ENCODE peak calls at places on chromosomes 7 and 10, in eight cellular contexts. One of them, this sample, is unnamed.

GRCh38 chr10:28331821-28332220 is 29.0 kb upstream of the MPP7 start:
- DNase-seq in NCI-H1417 treated with DMSO at 0.1 percent for 48 hours: no peak
- DNase-seq in NCI-H1105 treated with DMSO at 0.1 percent for 48 hours: no peak
- DNase-seq in fibroblast of mammary gland: peak
- DNase-seq in GM20000: no peak
- DNase-seq in stimulated activated CD4-positive, alpha-beta T cell treated with anti-CD3 and anti-CD28 coated beads, TNF-alpha, amount 100 ng/mL, for 1 hour: no peak
- DNase-seq in cardiac muscle cell: no peak
- DNase-seq in activated CD4-positive, alpha-beta memory T cell treated with anti-CD3 and anti-CD28 coated beads for 36 hours: no peak
- DNase-seq in this sample: peak

GRCh38 chr7:152054377-152055230 is 29.1 kb downstream of the GALNT11 start:
- DNase-seq in GM20000: no peak
- DNase-seq in NCI-H1105 treated with DMSO at 0.1 percent for 48 hours: no peak
- DNase-seq in cardiac muscle cell: peak
- DNase-seq in NCI-H1417 treated with DMSO at 0.1 percent for 48 hours: no peak
- DNase-seq in fibroblast of mammary gland: peak
- DNase-seq in stimulated activated CD4-positive, alpha-beta T cell treated with anti-CD3 and anti-CD28 coated beads, TNF-alpha, amount 100 ng/mL, for 1 hour: no peak
- DNase-seq in activated CD4-positive, alpha-beta memory T cell treated with anti-CD3 and anti-CD28 coated beads for 36 hours: no peak
- DNase-seq in this sample: no peak

GRCh38 chr10:24269476-24269875 is 60.5 kb downstream of the KIAA1217 start:
- DNase-seq in GM20000: no peak
- DNase-seq in NCI-H1417 treated with DMSO at 0.1 percent for 48 hours: no peak
- DNase-seq in activated CD4-positive, alpha-beta memory T cell treated with anti-CD3 and anti-CD28 coated beads for 36 hours: no peak
- DNase-seq in fibroblast of mammary gland: no peak
- DNase-seq in NCI-H1105 treated with DMSO at 0.1 percent for 48 hours: no peak
- DNase-seq in cardiac muscle cell: no peak
- DNase-seq in stimulated activated CD4-positive, alpha-beta T cell treated with anti-CD3 and anti-CD28 coated beads, TNF-alpha, amount 100 ng/mL, for 1 hour: no peak
- DNase-seq in this sample: no peak

GRCh38 chr7:154985230-154985629 is 17.7 kb downstream of the PAXIP1 start:
- DNase-seq in activated CD4-positive, alpha-beta memory T cell treated with anti-CD3 and anti-CD28 coated beads for 36 hours: no peak
- DNase-seq in fibroblast of mammary gland: no peak
- DNase-seq in NCI-H1417 treated with DMSO at 0.1 percent for 48 hours: no peak
- DNase-seq in stimulated activated CD4-positive, alpha-beta T cell treated with anti-CD3 and anti-CD28 coated beads, TNF-alpha, amount 100 ng/mL, for 1 hour: no peak
- DNase-seq in cardiac muscle cell: no peak
- DNase-seq in NCI-H1105 treated with DMSO at 0.1 percent for 48 hours: no peak
- DNase-seq in GM20000: no peak
- DNase-seq in this sample: no peak

GRCh38 chr10:133335238-133336122 is 1.2 kb downstream of the CALY start:
- DNase-seq in GM20000: peak
- DNase-seq in fibroblast of mammary gland: peak
- DNase-seq in stimulated activated CD4-positive, alpha-beta T cell treated with anti-CD3 and anti-CD28 coated beads, TNF-alpha, amount 100 ng/mL, for 1 hour: peak
- DNase-seq in cardiac muscle cell: no peak
- DNase-seq in NCI-H1417 treated with DMSO at 0.1 percent for 48 hours: no peak
- DNase-seq in activated CD4-positive, alpha-beta memory T cell treated with anti-CD3 and anti-CD28 coated beads for 36 hours: peak
- DNase-seq in NCI-H1105 treated with DMSO at 0.1 percent for 48 hours: no peak
- DNase-seq in this sample: no peak

GRCh38 chr10:1026578-1026977 is 919 bp upstream of the IDI2 start:
- DNase-seq in cardiac muscle cell: no peak
- DNase-seq in stimulated activated CD4-positive, alpha-beta T cell treated with anti-CD3 and anti-CD28 coated beads, TNF-alpha, amount 100 ng/mL, for 1 hour: no peak
- DNase-seq in GM20000: no peak
- DNase-seq in NCI-H1105 treated with DMSO at 0.1 percent for 48 hours: no peak
- DNase-seq in fibroblast of mammary gland: no peak
- DNase-seq in activated CD4-positive, alpha-beta memory T cell treated with anti-CD3 and anti-CD28 coated beads for 36 hours: no peak
- DNase-seq in NCI-H1417 treated with DMSO at 0.1 percent for 48 hours: no peak
- DNase-seq in this sample: no peak

GRCh38 chr7:49770838-49771237 is 2.6 kb upstream of the VWC2 start:
- DNase-seq in GM20000: no peak
- DNase-seq in NCI-H1105 treated with DMSO at 0.1 percent for 48 hours: no peak
- DNase-seq in cardiac muscle cell: no peak
- DNase-seq in fibroblast of mammary gland: no peak
- DNase-seq in NCI-H1417 treated with DMSO at 0.1 percent for 48 hours: no peak
- DNase-seq in activated CD4-positive, alpha-beta memory T cell treated with anti-CD3 and anti-CD28 coated beads for 36 hours: no peak
- DNase-seq in stimulated activated CD4-positive, alpha-beta T cell treated with anti-CD3 and anti-CD28 coated beads, TNF-alpha, amount 100 ng/mL, for 1 hour: no peak
- DNase-seq in this sample: no peak

GRCh38 chr7:7304705-7305475 is 122.5 kb downstream of the C1GALT1 start:
- DNase-seq in cardiac muscle cell: no peak
- DNase-seq in NCI-H1417 treated with DMSO at 0.1 percent for 48 hours: no peak
- DNase-seq in fibroblast of mammary gland: no peak
- DNase-seq in stimulated activated CD4-positive, alpha-beta T cell treated with anti-CD3 and anti-CD28 coated beads, TNF-alpha, amount 100 ng/mL, for 1 hour: no peak
- DNase-seq in activated CD4-positive, alpha-beta memory T cell treated with anti-CD3 and anti-CD28 coated beads for 36 hours: no peak
- DNase-seq in NCI-H1105 treated with DMSO at 0.1 percent for 48 hours: peak
- DNase-seq in GM20000: no peak
- DNase-seq in this sample: no peak

GRCh38 chr10:131876543-131876942 is 24.3 kb upstream of the PPP2R2D start:
- DNase-seq in fibroblast of mammary gland: no peak
- DNase-seq in NCI-H1417 treated with DMSO at 0.1 percent for 48 hours: no peak
- DNase-seq in GM20000: no peak
- DNase-seq in cardiac muscle cell: no peak
- DNase-seq in activated CD4-positive, alpha-beta memory T cell treated with anti-CD3 and anti-CD28 coated beads for 36 hours: no peak
- DNase-seq in stimulated activated CD4-positive, alpha-beta T cell treated with anti-CD3 and anti-CD28 coated beads, TNF-alpha, amount 100 ng/mL, for 1 hour: no peak
- DNase-seq in NCI-H1105 treated with DMSO at 0.1 percent for 48 hours: no peak
- DNase-seq in this sample: no peak

GRCh38 chr7:150745868-150746267 is 8.7 kb downstream of the GIMAP5 start:
- DNase-seq in cardiac muscle cell: no peak
- DNase-seq in fibroblast of mammary gland: no peak
- DNase-seq in stimulated activated CD4-positive, alpha-beta T cell treated with anti-CD3 and anti-CD28 coated beads, TNF-alpha, amount 100 ng/mL, for 1 hour: no peak
- DNase-seq in NCI-H1417 treated with DMSO at 0.1 percent for 48 hours: no peak
- DNase-seq in activated CD4-positive, alpha-beta memory T cell treated with anti-CD3 and anti-CD28 coated beads for 36 hours: no peak
- DNase-seq in GM20000: no peak
- DNase-seq in NCI-H1105 treated with DMSO at 0.1 percent for 48 hours: no peak
- DNase-seq in this sample: no peak

GRCh38 chr7:115682507-115682906 is 348.1 kb downstream of the TFEC start:
- DNase-seq in NCI-H1417 treated with DMSO at 0.1 percent for 48 hours: no peak
- DNase-seq in GM20000: no peak
- DNase-seq in fibroblast of mammary gland: no peak
- DNase-seq in NCI-H1105 treated with DMSO at 0.1 percent for 48 hours: no peak
- DNase-seq in stimulated activated CD4-positive, alpha-beta T cell treated with anti-CD3 and anti-CD28 coated beads, TNF-alpha, amount 100 ng/mL, for 1 hour: no peak
- DNase-seq in cardiac muscle cell: no peak
- DNase-seq in activated CD4-positive, alpha-beta memory T cell treated with anti-CD3 and anti-CD28 coated beads for 36 hours: no peak
- DNase-seq in this sample: no peak

GRCh38 chr10:5461914-5462840 is 37.2 kb downstream of the CALML5 start:
- DNase-seq in cardiac muscle cell: no peak
- DNase-seq in stimulated activated CD4-positive, alpha-beta T cell treated with anti-CD3 and anti-CD28 coated beads, TNF-alpha, amount 100 ng/mL, for 1 hour: no peak
- DNase-seq in GM20000: no peak
- DNase-seq in fibroblast of mammary gland: no peak
- DNase-seq in activated CD4-positive, alpha-beta memory T cell treated with anti-CD3 and anti-CD28 coated beads for 36 hours: no peak
- DNase-seq in NCI-H1417 treated with DMSO at 0.1 percent for 48 hours: no peak
- DNase-seq in NCI-H1105 treated with DMSO at 0.1 percent for 48 hours: no peak
- DNase-seq in this sample: no peak

GRCh38 chr10:29735628-29736324 is 101.0 kb upstream of the SVIL start:
- DNase-seq in GM20000: peak
- DNase-seq in stimulated activated CD4-positive, alpha-beta T cell treated with anti-CD3 and anti-CD28 coated beads, TNF-alpha, amount 100 ng/mL, for 1 hour: peak
- DNase-seq in cardiac muscle cell: peak
- DNase-seq in NCI-H1417 treated with DMSO at 0.1 percent for 48 hours: no peak
- DNase-seq in activated CD4-positive, alpha-beta memory T cell treated with anti-CD3 and anti-CD28 coated beads for 36 hours: peak
- DNase-seq in NCI-H1105 treated with DMSO at 0.1 percent for 48 hours: peak
- DNase-seq in fibroblast of mammary gland: peak
- DNase-seq in this sample: peak

GRCh38 chr10:58756126-58756525 is 243.5 kb downstream of the BICC1 start:
- DNase-seq in fibroblast of mammary gland: peak
- DNase-seq in GM20000: no peak
- DNase-seq in NCI-H1417 treated with DMSO at 0.1 percent for 48 hours: no peak
- DNase-seq in stimulated activated CD4-positive, alpha-beta T cell treated with anti-CD3 and anti-CD28 coated beads, TNF-alpha, amount 100 ng/mL, for 1 hour: no peak
- DNase-seq in activated CD4-positive, alpha-beta memory T cell treated with anti-CD3 and anti-CD28 coated beads for 36 hours: no peak
- DNase-seq in cardiac muscle cell: no peak
- DNase-seq in NCI-H1105 treated with DMSO at 0.1 percent for 48 hours: no peak
- DNase-seq in this sample: no peak

GRCh38 chr10:125414998-125415397 is 254.6 kb upstream of the CTBP2 start:
- DNase-seq in NCI-H1417 treated with DMSO at 0.1 percent for 48 hours: no peak
- DNase-seq in NCI-H1105 treated with DMSO at 0.1 percent for 48 hours: no peak
- DNase-seq in cardiac muscle cell: no peak
- DNase-seq in activated CD4-positive, alpha-beta memory T cell treated with anti-CD3 and anti-CD28 coated beads for 36 hours: no peak
- DNase-seq in GM20000: no peak
- DNase-seq in stimulated activated CD4-positive, alpha-beta T cell treated with anti-CD3 and anti-CD28 coated beads, TNF-alpha, amount 100 ng/mL, for 1 hour: no peak
- DNase-seq in fibroblast of mammary gland: no peak
- DNase-seq in this sample: no peak

GRCh38 chr7:96996937-96997511 is 8.3 kb upstream of the DLX6 start:
- DNase-seq in fibroblast of mammary gland: no peak
- DNase-seq in NCI-H1105 treated with DMSO at 0.1 percent for 48 hours: no peak
- DNase-seq in GM20000: peak
- DNase-seq in stimulated activated CD4-positive, alpha-beta T cell treated with anti-CD3 and anti-CD28 coated beads, TNF-alpha, amount 100 ng/mL, for 1 hour: no peak
- DNase-seq in cardiac muscle cell: no peak
- DNase-seq in activated CD4-positive, alpha-beta memory T cell treated with anti-CD3 and anti-CD28 coated beads for 36 hours: no peak
- DNase-seq in NCI-H1417 treated with DMSO at 0.1 percent for 48 hours: no peak
- DNase-seq in this sample: no peak

GRCh38 chr7:157278791-157279678 is 57.8 kb upstream of the DNAJB6 start:
- DNase-seq in cardiac muscle cell: no peak
- DNase-seq in activated CD4-positive, alpha-beta memory T cell treated with anti-CD3 and anti-CD28 coated beads for 36 hours: no peak
- DNase-seq in NCI-H1105 treated with DMSO at 0.1 percent for 48 hours: no peak
- DNase-seq in NCI-H1417 treated with DMSO at 0.1 percent for 48 hours: no peak
- DNase-seq in GM20000: peak
- DNase-seq in stimulated activated CD4-positive, alpha-beta T cell treated with anti-CD3 and anti-CD28 coated beads, TNF-alpha, amount 100 ng/mL, for 1 hour: no peak
- DNase-seq in fibroblast of mammary gland: peak
- DNase-seq in this sample: no peak

This sample was measured in OCI-LY7.